ENCODE peak calls at places on chromosomes 5 and 9, in seven cellular contexts. I, A, V, Q, N, B and S are unnamed samples.

GRCh38 chr5:128109138-128109537 is 25.6 kb downstream of the SLC12A2 start:
- DNase-seq in A (no peak), V (no peak), I (no peak), B (no peak), N (no peak), Q (no peak), S (no peak)

GRCh38 chr5:149828161-149829011 is 98.3 kb downstream of the PPARGC1B start:
- DNase-seq in B (peak), V (peak), Q (peak), N (peak), A (peak), I (no peak), S (peak)

GRCh38 chr5:119200795-119201194 is 129.9 kb downstream of the DMXL1 start:
- DNase-seq in V (no peak), I (no peak), A (no peak), Q (no peak), B (no peak), N (no peak), S (no peak)

GRCh38 chr9:4435197-4435596 is 55.1 kb upstream of the SLC1A1 start:
- DNase-seq in B (no peak), V (peak), Q (no peak), N (no peak), I (no peak), A (peak), S (no peak)

GRCh38 chr5:171750316-171750788 is 35.3 kb upstream of the SMIM23 start:
- DNase-seq in V (peak), N (peak), A (peak), I (no peak), B (peak), Q (peak), S (no peak)

GRCh38 chr9:129333961-129334743 is 156.1 kb upstream of the IER5L start:
- DNase-seq in Q (peak), N (peak), V (peak), B (peak), I (peak), A (peak), S (peak)

GRCh38 chr5:114305402-114306207 is 56.3 kb upstream of the KCNN2 start:
- DNase-seq in I (no peak), Q (no peak), A (peak), B (peak), N (no peak), V (peak), S (no peak)

GRCh38 chr5:126801992-126802294 is 25.0 kb downstream of the LMNB1 start:
- DNase-seq in A (peak), B (no peak), V (peak), Q (no peak), I (no peak), N (no peak), S (no peak)

GRCh38 chr5:103938151-103938671 is 375.6 kb upstream of the NUDT12 start:
- DNase-seq in B (no peak), I (no peak), V (no peak), A (peak), Q (no peak), N (no peak), S (no peak)

GRCh38 chr9:135137398-135137832 is 49.9 kb downstream of the OLFM1 start:
- DNase-seq in B (no peak), I (no peak), N (no peak), Q (no peak), A (no peak), V (no peak), S (no peak)

GRCh38 chr5:67677422-67677970 is 480.9 kb upstream of the CD180 start:
- DNase-seq in N (no peak), V (no peak), B (peak), A (no peak), I (no peak), Q (peak), S (no peak)

GRCh38 chr5:67152400-67152799 is 44.2 kb downstream of the CD180 start:
- DNase-seq in B (no peak), V (no peak), I (no peak), A (no peak), Q (no peak), N (no peak), S (no peak)

GRCh38 chr9:133251773-133252172 is 23.2 kb downstream of the ABO start:
- DNase-seq in V (no peak), I (no peak), A (no peak), N (no peak), B (no peak), Q (no peak), S (no peak)

GRCh38 chr9:107227696-107228258 is 55.3 kb upstream of the RAD23B start:
- DNase-seq in V (no peak), I (no peak), N (no peak), Q (no peak), A (peak), B (no peak), S (no peak)

GRCh38 chr5:111984044-111984443 is 227.1 kb upstream of the NREP start:
- DNase-seq in I (no peak), B (peak), A (peak), V (peak), Q (no peak), N (no peak), S (no peak)

GRCh38 chr5:109239501-109239900 is 170.3 kb downstream of the PJA2 start:
- DNase-seq in N (no peak), V (no peak), A (no peak), I (no peak), Q (no peak), B (no peak), S (no peak)

GRCh38 chr5:98929982-98930355 is 1.2 kb upstream of the CHD1 start:
- DNase-seq in N (no peak), A (no peak), V (peak), I (no peak), Q (no peak), B (peak), S (no peak)

GRCh38 chr5:31238497-31238896 is 45.0 kb downstream of the CDH6 start:
- DNase-seq in V (no peak), A (no peak), B (no peak), N (no peak), I (no peak), Q (no peak), S (no peak)

GRCh38 chr5:31236339-31236738 is 42.9 kb downstream of the CDH6 start:
- DNase-seq in N (no peak), V (no peak), B (no peak), I (no peak), A (no peak), Q (no peak), S (no peak)

GRCh38 chr5:31232273-31232888 is 38.9 kb downstream of the CDH6 start:
- DNase-seq in A (peak), N (no peak), B (peak), V (peak), I (no peak), Q (no peak), S (no peak)

GRCh38 chr5:31235381-31235780 is 41.9 kb downstream of the CDH6 start:
- DNase-seq in Q (no peak), A (no peak), N (no peak), I (no peak), B (no peak), V (no peak), S (no peak)

GRCh38 chr5:31237159-31237558 is 43.7 kb downstream of the CDH6 start:
- DNase-seq in N (no peak), B (peak), I (no peak), V (peak), Q (no peak), A (peak), S (no peak)
- TF ChIP-seq CTCF in N (no peak), B (no peak), I (no peak), V (no peak), Q (no peak), A (no peak), S (no peak)

GRCh38 chr9:75601280-75601679 is 289.2 kb upstream of the PCSK5 start:
- DNase-seq in B (no peak), A (no peak), Q (no peak), I (no peak), V (peak), N (no peak), S (no peak)
- TF ChIP-seq CTCF in B (no peak), A (no peak), Q (no peak), I (no peak), V (no peak), N (no peak), S (peak)

GRCh38 chr9:34869390-34869789 is 88.7 kb upstream of the PHF24 start:
- DNase-seq in B (peak), N (no peak), V (peak), A (peak), Q (no peak), I (no peak), S (no peak)
- TF ChIP-seq CTCF in B (no peak), N (no peak), V (peak), A (no peak), Q (no peak), I (no peak), S (peak)

DNA sequence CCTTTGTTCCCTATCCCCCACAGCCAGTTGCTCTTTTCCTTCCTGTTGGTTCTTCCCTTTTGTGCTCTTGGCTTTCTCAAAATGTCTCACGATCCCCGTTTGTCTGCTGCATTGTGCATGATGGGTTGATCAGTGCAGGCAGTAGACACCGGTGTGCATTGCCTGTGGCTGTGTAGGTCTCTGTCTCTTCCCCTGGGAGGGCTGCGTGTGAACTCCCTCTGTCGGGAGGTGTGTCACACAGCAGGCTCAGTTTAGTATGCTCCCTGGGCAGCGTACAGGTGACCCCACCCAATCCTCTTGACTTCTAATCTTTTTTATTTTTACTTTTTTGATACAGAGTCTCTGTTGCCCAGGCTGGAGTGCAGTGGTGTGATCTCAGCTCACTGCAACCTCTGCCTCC is 265.3 kb downstream of the FSTL4 start:
- DNase-seq in N (no peak), B (peak), A (no peak), V (peak), Q (no peak), I (no peak), S (no peak)
- TF ChIP-seq CTCF in N (no peak), B (peak), A (no peak), V (no peak), Q (no peak), I (no peak), S (peak)

DNA sequence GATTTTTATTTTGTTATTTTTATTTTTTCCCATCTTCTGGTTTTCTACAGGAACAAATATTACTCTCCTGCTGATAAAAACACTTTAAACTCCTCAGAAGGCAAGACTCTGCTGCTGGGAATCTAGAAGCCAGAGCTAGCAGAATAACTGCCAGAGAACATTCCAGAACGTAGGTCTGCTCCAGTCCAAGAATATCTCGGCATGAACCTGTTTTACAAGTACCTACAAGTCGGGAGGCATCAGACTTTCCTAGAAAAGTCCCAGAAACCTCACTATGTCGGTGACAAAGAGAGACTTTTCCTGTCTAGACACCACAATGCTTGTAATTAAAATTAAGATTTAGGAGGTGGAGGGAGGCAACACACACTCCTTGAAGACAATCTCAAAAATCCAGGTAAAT is 41.4 kb downstream of the FABP6 start:
- DNase-seq in Q (no peak), B (no peak), V (no peak), N (no peak), A (no peak), I (no peak), S (no peak)
- TF ChIP-seq CTCF in Q (no peak), B (no peak), V (no peak), N (no peak), A (no peak), I (no peak), S (no peak)